ENCODE peak calls at places on chromosomes 12 and 14, in seven cellular contexts. B is HepG2, I is SK-N-SH, J is GM12891, K is K562, C is GM12878, L is H1. N is an unnamed sample.

GRCh38 chr14:69637503-69638030 is 26.2 kb downstream of the SUSD6 start:
- DNase-seq in K (peak; percentile 38), J (no peak), C (no peak), I (peak; percentile 73), L (no peak), B (peak; percentile 60), N (no peak)

GRCh38 chr12:119725523-119725922 is 57.6 kb downstream of the PRKAB1 start:
- DNase-seq in B (no peak), J (no peak), L (no peak), I (no peak), K (no peak), C (no peak), N (no peak)

GRCh38 chr12:124479680-124480468 is 87.5 kb downstream of the NCOR2 start:
- DNase-seq in B (no peak), K (no peak), J (no peak), I (no peak), L (no peak), C (no peak), N (no peak)

GRCh38 chr12:45794422-45794821 is 64.9 kb downstream of the ARID2 start:
- DNase-seq in L (no peak), J (no peak), C (no peak), K (no peak), I (no peak), B (no peak), N (no peak)

GRCh38 chr14:99667821-99668220 is 16.3 kb upstream of the CYP46A1 start:
- DNase-seq in L (no peak), I (no peak), C (no peak), J (no peak), B (no peak), K (no peak), N (no peak)

GRCh38 chr12:127620956-127621355 is 646.0 kb upstream of the TMEM132C start:
- DNase-seq in B (no peak), K (no peak), I (no peak), C (no peak), J (no peak), L (no peak), N (no peak)

GRCh38 chr14:96497087-96497486 is 5.1 kb upstream of the PAPOLA start:
- DNase-seq in J (no peak), L (no peak), C (no peak), I (no peak), B (no peak), K (no peak), N (no peak)

GRCh38 chr14:27040552-27040951 is 442.7 kb upstream of the NOVA1 start:
- DNase-seq in K (no peak), C (no peak), I (no peak), J (no peak), B (no peak), L (no peak), N (no peak)

GRCh38 chr14:50082784-50083466 is 33.4 kb downstream of the VCPKMT start:
- DNase-seq in I (no peak), C (peak; percentile 92), L (no peak), K (no peak), J (peak; percentile 57), B (no peak), N (no peak)

GRCh38 chr14:67446371-67447032 is 34.5 kb upstream of the PLEK2 start:
- DNase-seq in J (no peak), B (no peak), L (no peak), K (no peak), C (no peak), I (no peak), N (no peak)

GRCh38 chr14:76710093-76711010 is 50.9 kb upstream of the VASH1 start:
- DNase-seq in J (no peak), B (peak; percentile 28), L (no peak), K (peak; percentile 40), C (no peak), I (peak; percentile 68), N (no peak)

GRCh38 chr12:128259556-128260070 is 7.4 kb upstream of the TMEM132C start:
- DNase-seq in K (peak; percentile 49), C (no peak), I (peak; percentile 52), J (no peak), L (no peak), B (peak; percentile 24), N (no peak)

GRCh38 chr14:32657081-32657480 is 281.6 kb upstream of the NPAS3 start:
- DNase-seq in J (no peak), C (peak; percentile 24), L (no peak), B (peak; percentile 15), I (no peak), K (no peak), N (no peak)

GRCh38 chr12:30752255-30752654 is 2.5 kb downstream of the CAPRIN2 start:
- DNase-seq in J (no peak), K (no peak), L (no peak), B (no peak), I (no peak), C (no peak), N (no peak)

GRCh38 chr14:104201063-104201462 is 62.7 kb downstream of the KIF26A start:
- DNase-seq in K (no peak), L (no peak), B (no peak), C (no peak), J (no peak), I (no peak), N (no peak)

GRCh38 chr14:91509083-91509877 is 830 bp downstream of the PPP4R3A start:
- DNase-seq in I (peak; percentile 75), C (no peak), L (no peak), J (peak; percentile 31), B (peak; percentile 67), K (peak; percentile 48), N (peak; percentile 34)

GRCh38 chr14:86858591-86858990 is 1134.4 kb downstream of the GALC start:
- DNase-seq in J (no peak), L (no peak), C (no peak), K (no peak), B (no peak), I (no peak), N (no peak)

GRCh38 chr12:117013726-117014125 is 85.5 kb downstream of the TESC start:
- DNase-seq in J (no peak), K (no peak), C (no peak), L (no peak), I (no peak), B (no peak), N (no peak)

GRCh38 chr12:124499873-124500231 is 67.6 kb downstream of the NCOR2 start:
- DNase-seq in K (no peak), I (no peak), L (no peak), C (no peak), J (no peak), B (no peak), N (no peak)

GRCh38 chr14:89254201-89254919 is 162.7 kb downstream of the FOXN3 start:
- DNase-seq in J (no peak), I (no peak), C (no peak), B (no peak), L (no peak), K (no peak), N (no peak)

GRCh38 chr12:92134638-92135274 is 10.9 kb downstream of the BTG1 start:
- DNase-seq in C (no peak), L (no peak), B (no peak), J (no peak), I (no peak), K (no peak), N (no peak)

GRCh38 chr12:19316420-19316819 is 122.9 kb upstream of the AEBP2 start:
- DNase-seq in L (no peak), J (no peak), C (no peak), K (no peak), I (no peak), B (no peak), N (no peak)

GRCh38 chr12:104866286-104866685 is 91.8 kb downstream of the SLC41A2 start:
- DNase-seq in J (no peak), L (no peak), K (no peak), C (no peak), B (no peak), I (no peak), N (no peak)

GRCh38 chr12:71626768-71627167 is 36.9 kb downstream of the ZFC3H1 start:
- DNase-seq in J (no peak), K (no peak), C (no peak), L (no peak), I (no peak), B (peak; percentile 45), N (no peak)

GRCh38 chr14:100056964-100057817 is 8.0 kb upstream of the EVL start:
- DNase-seq in C (no peak), I (no peak), B (no peak), K (no peak), L (no peak), J (no peak), N (peak; percentile 31)

GRCh38 chr12:15453613-15454012 is 131.3 kb downstream of the PTPRO start:
- DNase-seq in C (peak; percentile 5), J (no peak), I (no peak), K (no peak), B (no peak), L (no peak), N (no peak)

GRCh38 chr12:113873741-113874140 is 92.4 kb downstream of the RBM19 start:
- DNase-seq in L (no peak), J (no peak), B (no peak), I (peak; percentile 60), C (no peak), K (no peak), N (no peak)

DNA sequence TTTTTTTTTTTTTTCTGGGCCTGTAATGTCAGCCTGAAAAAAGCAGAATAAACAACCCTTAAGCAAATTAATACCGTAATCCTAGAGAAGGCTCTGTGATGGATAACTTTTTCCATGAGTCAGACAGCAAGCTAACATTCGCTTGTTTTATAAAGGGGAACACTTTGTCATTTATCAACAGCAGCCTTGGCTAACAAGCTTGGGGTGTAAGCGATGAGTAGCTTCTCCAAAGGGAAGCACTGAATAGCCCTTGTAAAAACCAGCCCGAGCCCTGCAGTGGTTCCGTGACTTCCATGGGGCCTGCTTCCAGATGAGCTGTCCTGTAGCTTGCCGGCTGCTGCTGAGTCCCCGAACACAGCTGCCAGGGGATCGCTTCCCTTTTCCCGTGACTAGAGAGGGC is 29.6 kb downstream of the CD9 start:
- DNase-seq in I (no peak), J (no peak), L (no peak), C (no peak), B (peak; percentile 32), K (no peak), N (no peak)
- TF ChIP-seq POLR2AphosphoS5 in I (no peak), J (no peak), L (no peak), C (no peak), B (no peak), K (no peak), N (no peak)

DNA sequence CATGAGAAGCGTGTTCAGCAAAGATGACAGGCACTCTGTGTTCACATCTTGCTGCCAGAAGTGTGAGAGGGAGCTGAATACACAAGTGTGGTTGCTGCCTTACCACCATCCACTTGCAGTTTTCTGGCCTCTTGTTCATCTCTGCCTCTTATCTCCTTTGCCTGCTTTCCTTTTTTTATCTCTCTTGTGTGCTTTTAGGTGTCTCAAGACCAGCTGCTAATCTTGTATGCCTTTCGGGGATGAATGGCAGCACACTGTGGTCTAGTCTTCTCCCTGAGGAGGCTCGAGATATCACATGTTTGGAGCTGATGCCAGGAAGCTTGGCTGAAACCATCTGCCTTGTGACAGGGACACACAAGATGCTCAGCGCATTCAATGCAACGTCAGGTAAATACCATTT is 17.2 kb downstream of the FAM234B start:
- DNase-seq in L (no peak), J (no peak), C (no peak), K (no peak), I (no peak), B (no peak), N (no peak)
- TF ChIP-seq TAF1 in L (no peak), J (no peak), C (no peak), K (no peak), I (no peak), B (no peak), N (no peak)

GRCh38 chr14:24094839-24095195 is 706 bp downstream of the PCK2 start:
- DNase-seq in L (no peak), C (no peak), I (no peak), K (no peak), B (no peak), J (no peak), N (no peak)
- TF ChIP-seq POLR2AphosphoS5 in L (no peak), C (no peak), I (no peak), K (no peak), B (no peak), J (no peak), N (no peak)

GRCh38 chr12:67517181-67517887 is 131.2 kb upstream of the DYRK2 start:
- DNase-seq in C (no peak), I (no peak), J (no peak), B (no peak), K (no peak), L (no peak), N (no peak)
- TF ChIP-seq TAF1 in C (no peak), I (no peak), J (no peak), B (no peak), K (no peak), L (no peak), N (no peak)

N was measured in GM12892.